ENCODE peak calls at places on chromosomes 2 and 18, in four cellular contexts. O, P, E and V are unnamed samples.

GRCh38 chr18:9475643-9476580 is 599 bp downstream of the RALBP1 start:
- DNase-seq in E (peak), P (peak), O (peak), V (no peak)

GRCh38 chr18:78757014-78757413 is 222.6 kb upstream of the SALL3 start:
- DNase-seq in E (no peak), O (no peak), P (no peak), V (no peak)

GRCh38 chr18:69987870-69988269 is 40.2 kb upstream of the CD226 start:
- DNase-seq in E (no peak), O (no peak), P (no peak), V (no peak)

GRCh38 chr2:169736902-169737301 is 3.3 kb downstream of the KLHL23 start:
- DNase-seq in E (no peak), O (no peak), P (peak), V (no peak)

GRCh38 chr2:58895849-58896248 is 654.7 kb upstream of the FANCL start:
- DNase-seq in O (no peak), P (no peak), E (no peak), V (no peak)

GRCh38 chr18:3340015-3340681 is 78.2 kb downstream of the MYL12B start:
- DNase-seq in E (no peak), O (no peak), P (no peak), V (no peak)

GRCh38 chr2:219362524-219363164 is 25.1 kb downstream of the DNPEP start:
- DNase-seq in O (peak), P (no peak), E (peak), V (no peak)

GRCh38 chr2:43838560-43839267 is at the start of the genes ABCG5 and ABCG8:
- DNase-seq in O (no peak), P (peak), E (no peak), V (no peak)

GRCh38 chr18:46293699-46294300 is 189.6 kb downstream of the HAUS1 start:
- DNase-seq in E (no peak), O (no peak), P (no peak), V (no peak)

GRCh38 chr2:142951190-142952007 is 73.9 kb downstream of the KYNU start:
- DNase-seq in P (no peak), O (no peak), E (no peak), V (no peak)

GRCh38 chr18:6487968-6488367 is 73.3 kb upstream of the L3MBTL4 start:
- DNase-seq in P (no peak), O (no peak), E (no peak), V (no peak)

GRCh38 chr18:33673689-33674088 is 95.7 kb downstream of the ASXL3 start:
- DNase-seq in O (no peak), E (no peak), P (no peak), V (no peak)

GRCh38 chr2:196702641-196703040 is 63.1 kb downstream of the CCDC150 start:
- DNase-seq in P (no peak), O (no peak), E (no peak), V (no peak)

GRCh38 chr2:47655563-47655880 is 127.4 kb upstream of the MSH6 start:
- DNase-seq in P (no peak), O (no peak), E (no peak), V (no peak)

GRCh38 chr2:54550523-54550922 is 94.4 kb downstream of the SPTBN1 start:
- DNase-seq in O (no peak), E (no peak), P (no peak), V (no peak)

GRCh38 chr2:174835797-174836255 is 71.6 kb upstream of the CHRNA1 start:
- DNase-seq in P (no peak), O (no peak), E (no peak), V (no peak)

GRCh38 chr18:8673276-8674209 is 31.8 kb upstream of the MTCL1 start:
- DNase-seq in O (no peak), E (peak), P (no peak), V (no peak)

GRCh38 chr2:105383456-105383855 is 15.4 kb downstream of the FHL2 start:
- DNase-seq in O (peak), E (no peak), P (no peak), V (no peak)

GRCh38 chr2:131142849-131143248 is 37.7 kb downstream of the PLEKHB2 start:
- DNase-seq in O (no peak), P (no peak), E (no peak), V (no peak)

GRCh38 chr18:13480856-13481255 is 245.5 kb downstream of the FAM210A start:
- DNase-seq in E (no peak), P (no peak), O (no peak), V (no peak)

GRCh38 chr2:231343988-231344387 is 51.5 kb upstream of the B3GNT7 start:
- DNase-seq in P (no peak), O (no peak), E (no peak), V (no peak)

GRCh38 chr2:217989221-217989948 is 13.4 kb downstream of the TNS1 start:
- DNase-seq in O (no peak), E (no peak), P (peak), V (no peak)

GRCh38 chr18:22974707-22975106 is 41.6 kb downstream of the RBBP8 start:
- DNase-seq in O (no peak), P (no peak), E (no peak), V (no peak)

GRCh38 chr2:174717916-174718315 is 46.4 kb downstream of the CHRNA1 start:
- DNase-seq in O (no peak), P (no peak), E (no peak), V (no peak)

GRCh38 chr2:147101906-147102790 is 742.7 kb upstream of the ACVR2A start:
- DNase-seq in O (no peak), E (no peak), P (no peak), V (no peak)

GRCh38 chr2:197073701-197074433 is 147.4 kb upstream of the PGAP1 start:
- DNase-seq in O (no peak), P (no peak), E (no peak), V (no peak)

GRCh38 chr2:29452036-29452435 is 336.8 kb downstream of the CLIP4 start:
- DNase-seq in E (no peak), O (no peak), P (no peak), V (no peak)

GRCh38 chr2:157592983-157593382 is 35.7 kb downstream of the ACVR1C start:
- DNase-seq in E (peak), P (no peak), O (peak), V (peak)

GRCh38 chr2:9422321-9423099 is 818 bp downstream of the ITGB1BP1 start:
- DNase-seq in P (peak), O (peak), E (peak), V (no peak)

GRCh38 chr2:45000921-45001628 is 8.2 kb downstream of the SIX2 start:
- DNase-seq in E (no peak), P (no peak), O (no peak), V (no peak)

GRCh38 chr2:3168230-3168891 is 209.3 kb downstream of the EIPR1 start:
- DNase-seq in O (no peak), E (no peak), P (no peak), V (no peak)

GRCh38 chr2:32838949-32839348 is 107.8 kb upstream of the LTBP1 start:
- DNase-seq in E (no peak), P (no peak), O (no peak), V (no peak)

GRCh38 chr2:9473308-9473984 is 905 bp upstream of the IAH1 start:
- DNase-seq in E (peak), O (no peak), P (peak), V (peak)

GRCh38 chr18:22541232-22541631 is 123.5 kb upstream of the CTAGE1 start:
- DNase-seq in P (no peak), O (no peak), E (no peak), V (no peak)

GRCh38 chr2:217902281-217903141 is 100.3 kb downstream of the TNS1 start:
- DNase-seq in O (peak), E (no peak), P (peak), V (no peak)

GRCh38 chr2:96092896-96093295 is 23.5 kb downstream of the ADRA2B start:
- DNase-seq in O (no peak), E (no peak), P (no peak), V (no peak)

GRCh38 chr2:167862787-167863186 is 384.6 kb downstream of the STK39 start:
- DNase-seq in P (no peak), E (peak), O (no peak), V (no peak)

GRCh38 chr2:205462681-205463345 is 219.5 kb upstream of the NRP2 start:
- DNase-seq in E (no peak), O (no peak), P (no peak), V (no peak)